ENCODE peak calls at places on chromosomes 6 and 20, in four cellular contexts. L is body of pancreas, J is MM.1S, B is upper lobe of left lung. H is an unnamed sample.

GRCh38 chr6:139888691-139889122 is 514.3 kb upstream of the CITED2 start:
- DNase-seq in L (no peak), J (no peak), B (no peak), H (no peak)

GRCh38 chr20:18405826-18406225 is 61.0 kb downstream of the DZANK1 start:
- DNase-seq in L (no peak), J (no peak), B (no peak), H (no peak)

GRCh38 chr6:53496797-53497196 is 48.1 kb downstream of the GCLC start:
- DNase-seq in L (no peak), J (no peak), B (no peak), H (no peak)

GRCh38 chr6:150195996-150196417 is 53.2 kb downstream of the PPP1R14C start:
- DNase-seq in L (no peak), J (no peak), B (no peak), H (no peak)

GRCh38 chr20:45311589-45312211 is 3.6 kb upstream of the MATN4 start:
- DNase-seq in L (peak; percentile 85), J (peak; percentile 61), B (peak; percentile 94), H (peak; percentile 78)

GRCh38 chr6:27864906-27865883 is 47.0 kb downstream of the OR2B2 start:
- DNase-seq in L (peak; percentile 62), J (peak; percentile 98), B (peak; percentile 92), H (peak; percentile 77)

GRCh38 chr6:156390621-156391378 is 386.4 kb upstream of the ARID1B start:
- DNase-seq in L (no peak), J (no peak), B (no peak), H (peak; percentile 19)

GRCh38 chr6:75711173-75711572 is 37.9 kb upstream of the MYO6 start:
- DNase-seq in L (no peak), J (no peak), B (no peak), H (no peak)

GRCh38 chr6:138509371-138509770 is 10.1 kb upstream of the NHSL1 start:
- DNase-seq in L (peak; percentile 58), J (peak; percentile 27), B (no peak), H (peak; percentile 17)

GRCh38 chr6:126170875-126171489 is 168.9 kb upstream of the CENPW start:
- DNase-seq in L (peak; percentile 19), J (peak; percentile 46), B (no peak), H (peak; percentile 49)

GRCh38 chr6:63663147-63663877 is 27.7 kb downstream of the PHF3 start:
- DNase-seq in L (no peak), J (no peak), B (no peak), H (no peak)

GRCh38 chr20:57980526-57980925 is 247.9 kb downstream of the ANKRD60 start:
- DNase-seq in L (no peak), J (no peak), B (no peak), H (no peak)

GRCh38 chr6:125930810-125931418 is 25.7 kb upstream of the HINT3 start:
- DNase-seq in L (no peak), J (no peak), B (no peak), H (no peak)

GRCh38 chr6:31831350-31832215 is 4.0 kb downstream of the HSPA1B start:
- DNase-seq in L (no peak), J (no peak), B (no peak), H (no peak)

GRCh38 chr6:3542032-3542640 is 85.3 kb upstream of the SLC22A23 start:
- DNase-seq in L (no peak), J (no peak), B (no peak), H (no peak)

GRCh38 chr6:45814772-45815171 is 200.9 kb downstream of the CLIC5 start:
- DNase-seq in L (no peak), J (no peak), B (no peak), H (no peak)

GRCh38 chr6:7419065-7419464 is 29.5 kb downstream of the RIOK1 start:
- DNase-seq in L (no peak), J (no peak), B (no peak), H (no peak)

GRCh38 chr6:154615483-154616025 is 105.1 kb upstream of the CNKSR3 start:
- DNase-seq in L (peak; percentile 97), J (no peak), B (peak; percentile 76), H (peak; percentile 93)

GRCh38 chr6:137701942-137702341 is 165.1 kb upstream of the TNFAIP3 start:
- DNase-seq in L (no peak), J (no peak), B (no peak), H (no peak)

GRCh38 chr6:156880913-156881312 is 103.7 kb downstream of the ARID1B start:
- DNase-seq in L (peak; percentile 37), J (no peak), B (no peak), H (no peak)

GRCh38 chr6:164108869-164109769 is 694.6 kb downstream of the QKI start:
- DNase-seq in L (peak; percentile 44), J (no peak), B (peak; percentile 49), H (no peak)

GRCh38 chr6:134282816-134283215 is 35.1 kb downstream of the SGK1 start:
- DNase-seq in L (no peak), J (no peak), B (no peak), H (no peak)

GRCh38 chr20:61939691-61940360 is 125.9 kb downstream of the TAF4 start:
- DNase-seq in L (no peak), J (no peak), B (no peak), H (no peak)

GRCh38 chr6:156949376-156949775 is 172.2 kb downstream of the ARID1B start:
- DNase-seq in L (no peak), J (no peak), B (no peak), H (no peak)

GRCh38 chr20:20480689-20481088 is 112.8 kb downstream of the INSM1 start:
- DNase-seq in L (no peak), J (no peak), B (no peak), H (no peak)

GRCh38 chr6:166275714-166276166 is 32.5 kb downstream of the PRR18 start:
- DNase-seq in L (peak; percentile 69), J (peak; percentile 50), B (peak; percentile 96), H (peak; percentile 72)

GRCh38 chr6:154548130-154548830 is 37.8 kb upstream of the CNKSR3 start:
- DNase-seq in L (peak; percentile 66), J (no peak), B (no peak), H (peak; percentile 43)

GRCh38 chr20:2299301-2299700 is 3.5 kb downstream of the TGM3 start:
- DNase-seq in L (peak; percentile 53), J (no peak), B (no peak), H (no peak)

GRCh38 chr6:100553243-100553642 is 88.5 kb upstream of the SIM1 start:
- DNase-seq in L (no peak), J (no peak), B (no peak), H (no peak)

GRCh38 chr6:75209432-75209723 is 3.5 kb upstream of the COL12A1 start:
- DNase-seq in L (no peak), J (no peak), B (no peak), H (no peak)

GRCh38 chr6:132007474-132008190 is 56.5 kb upstream of the CCN2 start:
- DNase-seq in L (no peak), J (no peak), B (no peak), H (no peak)

DNA sequence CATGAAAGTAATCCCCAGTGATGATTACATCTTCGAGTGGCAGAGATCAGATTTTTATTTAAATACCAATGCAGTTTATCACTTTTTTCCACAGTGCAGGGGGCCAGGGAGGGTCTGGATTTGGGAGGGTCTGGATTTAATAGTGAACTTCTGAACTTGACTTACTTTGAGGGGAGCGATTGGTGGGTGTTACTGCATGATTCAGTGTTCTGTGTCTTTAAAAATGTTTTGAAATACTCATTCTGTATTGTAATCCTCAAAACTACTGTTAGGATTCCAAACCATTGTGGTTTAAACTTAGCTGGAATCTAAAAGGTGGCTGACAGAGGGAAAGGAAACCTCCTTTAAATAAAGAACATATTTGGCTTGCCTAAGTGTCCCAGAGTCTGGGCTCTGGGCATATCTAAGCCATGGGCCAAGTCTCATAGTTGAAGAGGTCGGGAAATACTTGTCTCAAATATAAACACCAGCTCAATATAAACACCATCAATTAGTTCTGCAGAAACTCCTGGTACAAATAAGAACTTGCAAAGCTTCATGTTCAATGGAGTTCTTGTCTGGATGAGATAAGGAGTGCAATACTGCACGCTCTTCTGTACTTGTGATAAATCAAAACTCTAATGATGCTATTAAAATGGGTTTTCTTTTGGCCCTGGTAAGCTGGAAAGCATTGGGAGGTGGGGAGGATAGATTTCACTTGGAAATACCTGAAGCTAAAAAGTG is 14.4 kb downstream of the JARID2 start:
- DNase-seq in L (no peak), J (no peak), B (no peak), H (no peak)
- H3K4me1 ChIP-seq in L (peaks cover 34% of the 10 kb centered on the region), J (peaks cover 59% of the 10 kb centered on the region), B (peaks cover 50% of the 10 kb centered on the region), H (peaks cover 44% of the 10 kb centered on the region)

DNA sequence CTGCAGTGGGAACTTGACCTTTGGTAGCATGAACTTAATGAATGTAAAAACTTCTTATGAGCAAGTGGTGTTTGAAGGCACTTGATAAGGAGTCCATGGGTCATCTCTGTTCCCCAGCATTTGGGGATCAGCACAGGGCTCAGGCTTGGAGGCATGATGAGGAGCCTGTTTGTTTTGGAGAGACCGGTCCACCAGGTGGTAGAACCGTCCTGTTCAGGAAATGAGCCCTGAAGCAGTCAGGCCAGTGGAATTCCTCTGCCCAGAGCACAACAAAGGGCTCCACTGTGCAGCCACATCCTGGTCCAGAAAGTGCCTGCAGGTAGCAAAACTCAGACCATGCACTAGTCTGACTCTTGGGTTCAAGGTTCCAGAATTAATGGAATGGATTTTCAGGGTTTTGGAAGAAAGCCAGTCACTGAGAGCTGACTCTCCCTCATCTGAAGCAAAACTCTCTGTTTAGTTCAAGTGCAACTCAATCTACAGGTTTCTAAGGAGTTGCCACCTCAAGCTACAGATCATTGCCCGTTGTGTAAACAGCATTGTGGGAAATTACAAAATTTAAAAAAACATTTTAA is 52.3 kb upstream of the ADGRF1 start:
- DNase-seq in L (peak; percentile 58), J (no peak), B (no peak), H (no peak)
- TF ChIP-seq CTCF in L (no peak), J (no peak), B (no peak), H (no peak)

GRCh38 chr6:37258716-37259115 is 772 bp upstream of the TMEM217 start:
- DNase-seq in L (no peak), J (no peak), B (no peak), H (no peak)

GRCh38 chr6:37257320-37257633 is 295 bp upstream of the TBC1D22B start:
- DNase-seq in L (no peak), J (no peak), B (no peak), H (no peak)

GRCh38 chr6:37258405-37258704 is 411 bp upstream of the TMEM217 start:
- DNase-seq in L (no peak), J (no peak), B (no peak), H (no peak)

GRCh38 chr6:37257634-37258404 is at the start of the genes TBC1D22B and TMEM217:
- DNase-seq in L (peak; percentile 98), J (peak; percentile 96), B (peak; percentile 97), H (peak; percentile 96)

GRCh38 chr6:37256692-37257319 is 766 bp upstream of the TBC1D22B start:
- DNase-seq in L (no peak), J (no peak), B (no peak), H (no peak)
- H3K4me3 ChIP-seq in L (no peak overlapping the region), J (peak overlapping the region; percentile 100), B (peak overlapping the region; percentile 80), H (peak overlapping the region; percentile 97)

GRCh38 chr20:50193851-50194830 is 3.5 kb downstream of the CEBPB start:
- DNase-seq in L (peak; percentile 29), J (no peak), B (no peak), H (no peak)
- H3K4me1 ChIP-seq in L (peaks cover 36% of the 10 kb centered on the region), J (peaks cover 8% of the 10 kb centered on the region), B (peaks cover 25% of the 10 kb centered on the region), H (peaks cover 5% of the 10 kb centered on the region)

GRCh38 chr6:159042824-159043181 is 2.0 kb downstream of the TAGAP start:
- DNase-seq in L (no peak), J (no peak), B (no peak), H (no peak)
- TF ChIP-seq CTCF in L (no peak), J (no peak), B (no peak), H (no peak)

H was measured in BE2C.